ENCODE peak calls at places on chromosomes 16 and 17, in seven cellular contexts. One of them, this sample, is unnamed. For H3K4me1, the result is how much of the 10 kb centered on the place peaks cover.

GRCh38 chr16:70691223-70692129 is 5.6 kb upstream of the MTSS2 start:
- DNase-seq in IMR-90: peak
- DNase-seq in neuronal stem cell: no peak
- DNase-seq in H9: no peak
- DNase-seq in mesenchymal stem cell: peak
- DNase-seq in H1: no peak
- DNase-seq in mesendoderm: peak
- DNase-seq in this sample: peak

GRCh38 chr16:11128211-11129123 is 127.5 kb downstream of the SOCS1 start:
- DNase-seq in mesenchymal stem cell: peak
- DNase-seq in IMR-90: peak
- DNase-seq in H1: no peak
- DNase-seq in H9: peak
- DNase-seq in neuronal stem cell: no peak
- DNase-seq in mesendoderm: no peak
- DNase-seq in this sample: no peak

GRCh38 chr16:3576211-3576610 is 992 bp downstream of the NLRC3 start:
- DNase-seq in IMR-90: no peak
- DNase-seq in H9: no peak
- DNase-seq in mesendoderm: no peak
- DNase-seq in H1: no peak
- DNase-seq in mesenchymal stem cell: no peak
- DNase-seq in neuronal stem cell: no peak
- DNase-seq in this sample: no peak

GRCh38 chr17:49341356-49341755 is 20.7 kb downstream of the ZNF652 start:
- DNase-seq in mesenchymal stem cell: peak
- DNase-seq in H1: no peak
- DNase-seq in IMR-90: no peak
- DNase-seq in H9: no peak
- DNase-seq in mesendoderm: no peak
- DNase-seq in neuronal stem cell: no peak
- DNase-seq in this sample: no peak

GRCh38 chr17:44112284-44113280 is 10.9 kb downstream of the HDAC5 start:
- DNase-seq in mesendoderm: no peak
- DNase-seq in H9: no peak
- DNase-seq in IMR-90: no peak
- DNase-seq in H1: no peak
- DNase-seq in mesenchymal stem cell: no peak
- DNase-seq in neuronal stem cell: no peak
- DNase-seq in this sample: no peak

GRCh38 chr17:27572665-27573064 is 58.3 kb upstream of the LGALS9 start:
- DNase-seq in IMR-90: peak
- DNase-seq in mesendoderm: peak
- DNase-seq in neuronal stem cell: no peak
- DNase-seq in mesenchymal stem cell: peak
- DNase-seq in H9: no peak
- DNase-seq in H1: no peak
- DNase-seq in this sample: no peak

GRCh38 chr17:16997514-16998429 is 25.9 kb upstream of the TNFRSF13B start:
- DNase-seq in mesenchymal stem cell: no peak
- DNase-seq in IMR-90: no peak
- DNase-seq in neuronal stem cell: no peak
- DNase-seq in H1: no peak
- DNase-seq in mesendoderm: no peak
- DNase-seq in H9: no peak
- DNase-seq in this sample: peak

GRCh38 chr17:17382901-17383300 is 79.7 kb downstream of the NT5M start:
- DNase-seq in H9: no peak
- DNase-seq in neuronal stem cell: no peak
- DNase-seq in IMR-90: no peak
- DNase-seq in mesenchymal stem cell: no peak
- DNase-seq in mesendoderm: no peak
- DNase-seq in H1: no peak
- DNase-seq in this sample: no peak

GRCh38 chr17:33049781-33050414 is 58.3 kb downstream of the SPACA3 start:
- DNase-seq in mesendoderm: peak
- DNase-seq in mesenchymal stem cell: peak
- DNase-seq in H9: peak
- DNase-seq in H1: peak
- DNase-seq in neuronal stem cell: peak
- DNase-seq in IMR-90: peak
- DNase-seq in this sample: peak

GRCh38 chr17:80283116-80283852 is 22.6 kb downstream of the RNF213 start:
- DNase-seq in IMR-90: no peak
- DNase-seq in mesendoderm: no peak
- DNase-seq in H9: no peak
- DNase-seq in H1: no peak
- DNase-seq in neuronal stem cell: no peak
- DNase-seq in mesenchymal stem cell: no peak
- DNase-seq in this sample: no peak

GRCh38 chr16:68636064-68636551 is 9.0 kb upstream of the CDH3 start:
- DNase-seq in neuronal stem cell: no peak
- DNase-seq in IMR-90: no peak
- DNase-seq in mesenchymal stem cell: no peak
- DNase-seq in H9: no peak
- DNase-seq in H1: no peak
- DNase-seq in mesendoderm: peak
- DNase-seq in this sample: no peak

GRCh38 chr17:64009571-64010402 is 10.6 kb downstream of the ICAM2 start:
- DNase-seq in IMR-90: peak
- DNase-seq in neuronal stem cell: no peak
- DNase-seq in mesendoderm: no peak
- DNase-seq in H9: no peak
- DNase-seq in H1: no peak
- DNase-seq in mesenchymal stem cell: peak
- DNase-seq in this sample: peak

GRCh38 chr17:35953720-35954119 is 10.2 kb upstream of the LYZL6 start:
- DNase-seq in IMR-90: no peak
- DNase-seq in neuronal stem cell: no peak
- DNase-seq in mesenchymal stem cell: no peak
- DNase-seq in mesendoderm: no peak
- DNase-seq in H9: peak
- DNase-seq in H1: no peak
- DNase-seq in this sample: no peak

GRCh38 chr16:972316-973002 is 1.7 kb upstream of the LMF1 start:
- DNase-seq in mesenchymal stem cell: no peak
- DNase-seq in H1: no peak
- DNase-seq in mesendoderm: no peak
- DNase-seq in IMR-90: no peak
- DNase-seq in H9: no peak
- DNase-seq in neuronal stem cell: no peak
- DNase-seq in this sample: no peak

GRCh38 chr17:73650147-73650546 is 5.9 kb upstream of the SDK2 start:
- DNase-seq in H1: no peak
- DNase-seq in mesenchymal stem cell: no peak
- DNase-seq in mesendoderm: peak
- DNase-seq in H9: peak
- DNase-seq in IMR-90: no peak
- DNase-seq in neuronal stem cell: no peak
- DNase-seq in this sample: peak

GRCh38 chr17:51224615-51225262 is 35.1 kb downstream of the MBTD1 start:
- DNase-seq in mesenchymal stem cell: no peak
- DNase-seq in IMR-90: no peak
- DNase-seq in H9: no peak
- DNase-seq in neuronal stem cell: no peak
- DNase-seq in H1: no peak
- DNase-seq in mesendoderm: no peak
- DNase-seq in this sample: no peak

GRCh38 chr17:63102034-63102433 is 136.0 kb downstream of the TANC2 start:
- DNase-seq in mesenchymal stem cell: no peak
- DNase-seq in mesendoderm: peak
- DNase-seq in H9: no peak
- DNase-seq in H1: no peak
- DNase-seq in neuronal stem cell: no peak
- DNase-seq in IMR-90: no peak
- DNase-seq in this sample: no peak

GRCh38 chr17:75077490-75078096 is 10.2 kb upstream of the SLC16A5 start:
- DNase-seq in IMR-90: no peak
- DNase-seq in neuronal stem cell: no peak
- DNase-seq in H9: peak
- DNase-seq in mesenchymal stem cell: no peak
- DNase-seq in mesendoderm: no peak
- DNase-seq in H1: no peak
- DNase-seq in this sample: peak

GRCh38 chr16:49453983-49454382 is 80.4 kb downstream of the C16orf78 start:
- DNase-seq in IMR-90: no peak
- DNase-seq in mesendoderm: no peak
- DNase-seq in mesenchymal stem cell: no peak
- DNase-seq in neuronal stem cell: no peak
- DNase-seq in H9: no peak
- DNase-seq in H1: no peak
- DNase-seq in this sample: no peak

GRCh38 chr16:23893976-23894375 is 58.2 kb downstream of the PRKCB start:
- DNase-seq in neuronal stem cell: no peak
- DNase-seq in mesenchymal stem cell: no peak
- DNase-seq in mesendoderm: no peak
- DNase-seq in H9: no peak
- DNase-seq in IMR-90: no peak
- DNase-seq in H1: no peak
- DNase-seq in this sample: no peak

GRCh38 chr16:19021747-19022146 is 38.0 kb downstream of the TMC7 start:
- DNase-seq in mesenchymal stem cell: no peak
- DNase-seq in neuronal stem cell: no peak
- DNase-seq in H1: no peak
- DNase-seq in H9: no peak
- DNase-seq in IMR-90: no peak
- DNase-seq in mesendoderm: no peak
- DNase-seq in this sample: no peak

GRCh38 chr17:34760931-34761500 is 181.6 kb downstream of the TMEM132E start:
- DNase-seq in H9: peak
- DNase-seq in mesenchymal stem cell: no peak
- DNase-seq in neuronal stem cell: no peak
- DNase-seq in H1: no peak
- DNase-seq in mesendoderm: no peak
- DNase-seq in IMR-90: no peak
- DNase-seq in this sample: no peak

DNA sequence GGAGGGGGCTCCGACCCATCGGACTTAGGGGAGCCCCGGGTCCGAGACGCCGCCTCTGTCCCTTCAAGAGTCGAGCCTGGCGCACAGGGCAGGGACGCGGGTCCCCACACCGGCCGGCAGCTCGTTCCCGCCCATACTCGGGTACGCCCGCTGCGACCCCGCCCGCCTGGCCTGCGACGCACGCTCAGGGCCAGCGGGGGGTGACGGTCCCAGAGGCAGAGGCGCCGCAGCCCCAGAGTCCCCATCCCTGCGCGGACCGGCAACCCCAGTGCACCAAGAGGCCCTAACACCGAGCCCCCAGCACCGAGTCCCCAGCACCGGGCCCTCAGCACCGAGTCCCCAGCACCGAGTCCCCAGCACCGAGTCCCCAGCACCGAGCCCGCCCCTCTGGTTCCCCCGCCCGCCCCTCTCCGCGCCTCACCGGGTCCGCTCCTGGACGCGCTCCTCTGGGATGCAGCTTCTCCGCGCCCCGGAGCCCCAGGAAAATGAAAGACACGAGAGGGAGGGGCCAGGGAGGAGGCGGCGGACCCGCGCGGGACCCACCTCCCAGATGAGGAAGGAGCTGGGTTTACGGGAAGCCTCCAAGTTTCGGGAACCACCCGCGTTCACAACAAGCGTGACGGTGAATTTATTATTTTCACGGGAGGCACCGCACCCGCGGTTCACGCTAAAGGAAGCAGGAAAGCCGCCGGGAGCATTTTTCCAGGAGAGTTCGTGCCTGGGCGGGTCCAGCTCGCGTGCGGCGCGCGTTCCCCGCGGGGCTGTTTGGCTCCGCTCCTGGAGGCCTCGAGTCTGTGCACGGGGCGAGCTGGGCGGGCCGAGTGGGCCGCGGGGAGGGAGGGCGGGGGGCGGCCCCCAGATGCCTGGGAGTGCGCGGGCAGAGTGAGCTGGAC is at the start of gene SECTM1:
- DNase-seq in mesenchymal stem cell: peak
- DNase-seq in mesendoderm: no peak
- DNase-seq in H9: peak
- DNase-seq in IMR-90: peak
- DNase-seq in H1: no peak
- DNase-seq in neuronal stem cell: no peak
- DNase-seq in this sample: peak
- H3K4me1 ChIP-seq in mesenchymal stem cell: half or more
- H3K4me1 ChIP-seq in mesendoderm: under half
- H3K4me1 ChIP-seq in H9: under half
- H3K4me1 ChIP-seq in IMR-90: under half
- H3K4me1 ChIP-seq in H1: under half
- H3K4me1 ChIP-seq in neuronal stem cell: under half
- H3K4me1 ChIP-seq in this sample: under half

GRCh38 chr16:2042666-2043295 is 4.9 kb downstream of the NTHL1 start:
- DNase-seq in H9: no peak
- DNase-seq in H1: no peak
- DNase-seq in neuronal stem cell: no peak
- DNase-seq in mesenchymal stem cell: no peak
- DNase-seq in mesendoderm: no peak
- DNase-seq in IMR-90: no peak
- DNase-seq in this sample: no peak
- H3K18ac ChIP-seq in H9: no peak
- H3K18ac ChIP-seq in H1: no peak
- H3K18ac ChIP-seq in neuronal stem cell: peak
- H3K18ac ChIP-seq in mesenchymal stem cell: no peak
- H3K18ac ChIP-seq in mesendoderm: no peak
- H3K18ac ChIP-seq in IMR-90: no peak
- H3K18ac ChIP-seq in this sample: no peak

GRCh38 chr17:77467513-77467912 is 326.7 kb downstream of the SEC14L1 start:
- DNase-seq in mesendoderm: no peak
- DNase-seq in neuronal stem cell: no peak
- DNase-seq in mesenchymal stem cell: no peak
- DNase-seq in H1: no peak
- DNase-seq in H9: no peak
- DNase-seq in IMR-90: no peak
- DNase-seq in this sample: no peak

GRCh38 chr17:77464988-77465357 is 324.2 kb downstream of the SEC14L1 start:
- DNase-seq in IMR-90: no peak
- DNase-seq in mesendoderm: no peak
- DNase-seq in H1: no peak
- DNase-seq in H9: no peak
- DNase-seq in neuronal stem cell: no peak
- DNase-seq in mesenchymal stem cell: no peak
- DNase-seq in this sample: no peak

GRCh38 chr17:77466596-77467223 is 325.9 kb downstream of the SEC14L1 start:
- DNase-seq in neuronal stem cell: no peak
- DNase-seq in IMR-90: no peak
- DNase-seq in mesenchymal stem cell: no peak
- DNase-seq in mesendoderm: peak
- DNase-seq in H9: no peak
- DNase-seq in H1: no peak
- DNase-seq in this sample: no peak

GRCh38 chr17:77466140-77466539 is 325.4 kb downstream of the SEC14L1 start:
- DNase-seq in IMR-90: no peak
- DNase-seq in mesendoderm: peak
- DNase-seq in mesenchymal stem cell: peak
- DNase-seq in H9: peak
- DNase-seq in neuronal stem cell: no peak
- DNase-seq in H1: no peak
- DNase-seq in this sample: no peak

GRCh38 chr17:77465358-77466041 is 324.7 kb downstream of the SEC14L1 start:
- DNase-seq in H1: no peak
- DNase-seq in mesendoderm: peak
- DNase-seq in mesenchymal stem cell: peak
- DNase-seq in IMR-90: peak
- DNase-seq in H9: peak
- DNase-seq in neuronal stem cell: no peak
- DNase-seq in this sample: no peak
- H3K4me1 ChIP-seq in H1: under half
- H3K4me1 ChIP-seq in mesendoderm: under half
- H3K4me1 ChIP-seq in mesenchymal stem cell: half or more
- H3K4me1 ChIP-seq in IMR-90: under half
- H3K4me1 ChIP-seq in H9: under half
- H3K4me1 ChIP-seq in neuronal stem cell: under half
- H3K4me1 ChIP-seq in this sample: under half

GRCh38 chr17:65893692-65894279 is 298.1 kb downstream of the CEP112 start:
- DNase-seq in IMR-90: no peak
- DNase-seq in H1: no peak
- DNase-seq in H9: no peak
- DNase-seq in mesenchymal stem cell: no peak
- DNase-seq in neuronal stem cell: no peak
- DNase-seq in mesendoderm: no peak
- DNase-seq in this sample: no peak
- H3K18ac ChIP-seq in IMR-90: no peak
- H3K18ac ChIP-seq in H1: no peak
- H3K18ac ChIP-seq in H9: no peak
- H3K18ac ChIP-seq in mesenchymal stem cell: no peak
- H3K18ac ChIP-seq in neuronal stem cell: no peak
- H3K18ac ChIP-seq in mesendoderm: no peak
- H3K18ac ChIP-seq in this sample: no peak